ENCODE peak calls at places on chromosomes 7 and 10, in nine cellular contexts. P, T, E, Q, W, X, R, B and U are unnamed samples.

GRCh38 chr7:22452142-22452763 is 47.7 kb downstream of the STEAP1B start:
- DNase-seq in P (peak; percentile 75), T (peak; percentile 43), E (peak; percentile 71), Q (no peak), W (no peak), X (no peak), R (peak; percentile 17), B (no peak), U (peak; percentile 41)

GRCh38 chr10:88243847-88244730 is 339.0 kb downstream of the RNLS start:
- DNase-seq in P (peak; percentile 66), T (no peak), E (peak; percentile 84), Q (no peak), W (no peak), X (no peak), R (no peak), B (no peak), U (no peak)

GRCh38 chr7:67341153-67341768 is 344.6 kb downstream of the TYW1 start:
- DNase-seq in P (no peak), T (no peak), E (no peak), Q (no peak), W (no peak), X (no peak), R (no peak), B (no peak), U (no peak)

GRCh38 chr7:151131622-151132293 is 35.7 kb downstream of the GBX1 start:
- DNase-seq in P (no peak), T (no peak), E (no peak), Q (no peak), W (no peak), X (no peak), R (no peak), B (no peak), U (no peak)

GRCh38 chr10:36147529-36147928 is 505.4 kb upstream of the FZD8 start:
- DNase-seq in P (no peak), T (no peak), E (no peak), Q (no peak), W (no peak), X (no peak), R (no peak), B (no peak), U (no peak)

GRCh38 chr7:24970676-24971075 is 9.3 kb downstream of the OSBPL3 start:
- DNase-seq in P (no peak), T (no peak), E (no peak), Q (no peak), W (no peak), X (no peak), R (no peak), B (no peak), U (no peak)

GRCh38 chr10:42242135-42242805 is 396.1 kb downstream of the ZNF33B start:
- DNase-seq in P (no peak), T (no peak), E (no peak), Q (no peak), W (no peak), X (no peak), R (no peak), B (no peak), U (peak; percentile 85)

GRCh38 chr10:78664929-78665525 is 403.7 kb upstream of the ZMIZ1 start:
- DNase-seq in P (no peak), T (no peak), E (no peak), Q (no peak), W (no peak), X (no peak), R (peak; percentile 30), B (peak; percentile 10), U (no peak)

GRCh38 chr7:100875356-100875751 is 451 bp downstream of the SRRT start:
- DNase-seq in P (no peak), T (no peak), E (no peak), Q (no peak), W (no peak), X (no peak), R (no peak), B (no peak), U (no peak)

GRCh38 chr10:91162050-91162494 is 58.4 kb upstream of the PCGF5 start:
- DNase-seq in P (no peak), T (no peak), E (no peak), Q (peak; percentile 36), W (no peak), X (no peak), R (no peak), B (no peak), U (no peak)

DNA sequence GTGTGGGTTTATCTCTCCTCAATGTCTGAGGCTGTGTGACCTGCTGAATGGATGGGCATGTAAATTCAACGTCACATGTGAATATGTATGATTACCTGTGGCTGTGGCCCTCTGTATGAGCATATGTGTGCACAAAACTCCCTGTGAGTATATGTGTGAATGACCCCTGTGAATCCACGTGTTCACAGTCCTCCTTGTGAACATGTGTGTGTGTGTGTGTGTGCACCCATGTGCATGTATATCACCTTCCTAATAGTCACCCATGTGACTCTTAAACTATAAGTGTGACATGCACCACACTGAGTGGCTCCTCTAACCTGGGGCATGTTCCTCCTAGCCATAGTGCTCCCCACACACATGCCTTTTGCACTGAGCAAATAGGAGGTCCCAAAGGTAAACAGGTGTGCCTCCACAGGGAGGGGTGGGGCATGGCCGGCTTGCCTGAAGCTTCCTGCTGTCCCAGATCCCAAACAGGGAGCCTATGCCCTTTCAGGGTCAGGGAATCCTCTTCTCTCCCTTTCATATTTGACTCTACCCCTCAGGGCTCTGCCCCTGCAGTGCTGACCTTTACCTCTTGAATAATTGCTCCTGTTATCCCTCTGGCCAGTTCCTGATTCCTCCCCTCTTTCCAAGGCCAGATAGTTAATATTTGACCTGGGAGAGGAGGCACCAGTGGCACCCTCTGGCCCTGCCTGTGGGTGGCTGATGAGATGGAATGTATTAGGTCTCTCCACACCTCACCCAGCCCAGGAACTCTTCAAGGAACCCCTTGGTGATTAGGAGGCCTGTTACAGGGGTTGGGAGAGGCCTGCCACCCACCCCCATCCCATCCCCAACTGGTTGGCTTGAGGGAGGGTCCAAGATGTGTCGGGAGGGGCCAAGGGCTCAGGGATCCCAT is 1.9 kb downstream of the SEMA4G start:
- DNase-seq in P (peak; percentile 81), T (no peak), E (peak; percentile 51), Q (peak; percentile 2), W (no peak), X (peak; percentile 24), R (no peak), B (no peak), U (no peak)
- TF ChIP-seq POLR2AphosphoS5 in P (peak; percentile 20), T (no peak), E (no peak), Q (no peak), W (no peak), X (no peak), R (no peak), B (no peak), U (no peak)

DNA sequence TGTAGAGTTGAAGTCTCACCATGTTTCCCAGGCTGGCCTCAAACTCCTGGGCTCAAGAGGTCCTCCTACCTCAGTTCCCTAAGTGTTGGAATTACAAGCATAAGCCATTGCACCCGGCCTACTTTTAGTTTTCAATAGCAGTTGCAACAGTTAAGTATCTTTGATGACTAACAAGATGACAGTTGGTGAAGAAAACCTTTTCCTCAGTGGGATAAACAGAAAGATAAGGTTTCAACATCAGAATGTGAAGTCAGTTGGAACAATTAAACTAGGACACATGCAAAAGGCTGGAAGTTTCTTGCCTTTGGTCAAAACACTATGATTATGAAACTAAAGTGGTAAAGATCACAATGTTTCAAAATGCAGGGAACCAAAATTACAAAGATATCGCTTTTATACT is 169.2 kb downstream of the ZNF438 start:
- DNase-seq in P (no peak), T (no peak), E (no peak), Q (no peak), W (no peak), X (no peak), R (no peak), B (peak; percentile 97), U (no peak)
- H3K4me3 ChIP-seq in P (no peak overlapping the region), T (no peak overlapping the region), E (no peak overlapping the region), Q (no peak overlapping the region), W (no peak overlapping the region), X (no peak overlapping the region), R (no peak overlapping the region), B (no peak overlapping the region), U (no peak overlapping the region)

DNA sequence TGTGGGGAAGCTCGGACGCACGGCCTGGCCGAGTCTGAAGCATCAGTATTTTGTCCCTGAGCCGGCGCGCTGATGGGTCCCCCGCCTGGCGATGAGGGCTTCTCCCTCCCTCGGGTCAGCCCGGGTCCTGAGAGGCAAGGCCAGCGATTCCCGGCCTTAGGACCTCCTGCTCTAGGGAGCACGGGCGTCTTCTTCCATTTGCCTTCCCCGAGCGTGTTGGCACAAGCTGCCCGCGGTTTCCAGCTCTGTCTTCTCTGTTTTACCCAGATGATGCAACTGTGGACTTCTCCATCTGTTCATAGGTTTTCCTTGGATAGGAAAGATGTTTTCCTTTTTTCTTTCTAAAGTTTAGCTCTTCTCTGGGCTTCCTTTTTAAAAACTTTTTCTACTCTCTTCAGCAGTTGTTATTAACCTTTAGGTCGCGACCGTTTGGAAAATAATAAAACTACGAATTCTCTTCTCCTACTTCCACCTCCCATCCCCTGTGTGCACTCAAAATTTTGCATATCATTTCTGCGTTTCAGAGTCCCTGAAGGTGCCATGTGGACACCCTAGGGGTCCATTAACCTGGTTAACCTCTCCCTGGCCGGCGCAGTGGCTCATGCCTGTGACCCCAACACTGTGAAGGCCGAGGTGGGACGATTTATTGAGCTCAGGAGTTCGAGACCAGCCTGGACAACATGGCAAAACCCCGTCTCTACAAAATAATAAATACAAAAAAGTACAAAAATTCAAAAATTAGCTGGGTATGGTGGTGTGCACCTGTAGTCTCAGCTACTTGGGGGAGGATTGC is 1.4 kb upstream of the SLC25A28 start:
- DNase-seq in P (no peak), T (no peak), E (no peak), Q (no peak), W (no peak), X (no peak), R (no peak), B (no peak), U (no peak)
- TF ChIP-seq POLR2AphosphoS5 in P (no peak), T (no peak), E (no peak), Q (no peak), W (no peak), X (no peak), R (no peak), B (no peak), U (no peak)

GRCh38 chr10:69451209-69451783 is at the start of gene TSPAN15:
- DNase-seq in P (peak; percentile 95), T (peak; percentile 92), E (peak; percentile 95), Q (peak; percentile 76), W (no peak), X (peak; percentile 84), R (no peak), B (no peak), U (peak; percentile 94)

GRCh38 chr10:69453759-69454158 is 2.5 kb downstream of the TSPAN15 start:
- DNase-seq in P (no peak), T (peak; percentile 77), E (peak; percentile 84), Q (peak; percentile 69), W (no peak), X (peak; percentile 56), R (no peak), B (no peak), U (no peak)

GRCh38 chr10:69451784-69452251 is 553 bp downstream of the TSPAN15 start:
- DNase-seq in P (peak; percentile 84), T (peak; percentile 51), E (peak; percentile 87), Q (peak; percentile 53), W (no peak), X (peak; percentile 57), R (no peak), B (no peak), U (peak; percentile 92)

GRCh38 chr10:69455009-69455763 is 3.9 kb downstream of the TSPAN15 start:
- DNase-seq in P (no peak), T (no peak), E (no peak), Q (no peak), W (no peak), X (no peak), R (no peak), B (no peak), U (no peak)

GRCh38 chr10:69452676-69453415 is 1.6 kb downstream of the TSPAN15 start:
- DNase-seq in P (no peak), T (no peak), E (no peak), Q (no peak), W (no peak), X (peak; percentile 20), R (no peak), B (no peak), U (no peak)
- H3K4me3 ChIP-seq in P (peak overlapping the region; percentile 74), T (no peak overlapping the region), E (peak overlapping the region; percentile 71), Q (no peak overlapping the region), W (no peak overlapping the region), X (no peak overlapping the region), R (peak overlapping the region; percentile 69), B (no peak overlapping the region), U (no peak overlapping the region)